ENCODE peak calls at places on chromosomes 2 and 18, in seven cellular contexts. One of them, this sample, is unnamed.
A peak's percentile ranks its signal among the peaks of the same experiment; 100 is the strongest.

GRCh38 chr2:214699236-214699635 is 110.2 kb downstream of the BARD1 start:
- DNase-seq in K562: no peak
- DNase-seq in GM12891: no peak
- DNase-seq in GM12878: no peak
- DNase-seq in H1: no peak
- DNase-seq in SK-N-SH: no peak
- DNase-seq in HepG2: no peak
- DNase-seq in this sample: no peak

GRCh38 chr2:84906108-84906899 is 848 bp downstream of the TMSB10 start:
- DNase-seq in SK-N-SH: peak; percentile 65
- DNase-seq in HepG2: no peak
- DNase-seq in GM12891: no peak
- DNase-seq in H1: no peak
- DNase-seq in K562: peak; percentile 44
- DNase-seq in GM12878: no peak
- DNase-seq in this sample: no peak

GRCh38 chr2:176814740-176815367 is 397.7 kb upstream of the HNRNPA3 start:
- DNase-seq in HepG2: peak; percentile 10
- DNase-seq in GM12891: no peak
- DNase-seq in GM12878: peak; percentile 8
- DNase-seq in K562: peak; percentile 48
- DNase-seq in SK-N-SH: peak; percentile 31
- DNase-seq in H1: no peak
- DNase-seq in this sample: no peak

GRCh38 chr2:135798762-135799161 is 38.2 kb downstream of the LCT start:
- DNase-seq in SK-N-SH: no peak
- DNase-seq in K562: no peak
- DNase-seq in H1: no peak
- DNase-seq in HepG2: no peak
- DNase-seq in GM12878: no peak
- DNase-seq in GM12891: no peak
- DNase-seq in this sample: no peak

GRCh38 chr18:36630917-36631316 is 197.9 kb downstream of the TPGS2 start:
- DNase-seq in GM12878: no peak
- DNase-seq in HepG2: no peak
- DNase-seq in H1: no peak
- DNase-seq in SK-N-SH: no peak
- DNase-seq in K562: no peak
- DNase-seq in GM12891: no peak
- DNase-seq in this sample: no peak

GRCh38 chr2:19009510-19009909 is 348.9 kb downstream of the OSR1 start:
- DNase-seq in SK-N-SH: no peak
- DNase-seq in K562: no peak
- DNase-seq in GM12878: no peak
- DNase-seq in GM12891: no peak
- DNase-seq in H1: no peak
- DNase-seq in HepG2: no peak
- DNase-seq in this sample: no peak

GRCh38 chr2:240205348-240205747 is 64.9 kb upstream of the OTOS start:
- DNase-seq in GM12891: no peak
- DNase-seq in SK-N-SH: no peak
- DNase-seq in H1: peak; percentile 54
- DNase-seq in GM12878: no peak
- DNase-seq in K562: no peak
- DNase-seq in HepG2: no peak
- DNase-seq in this sample: no peak

GRCh38 chr2:233714164-233714563 is 1.5 kb downstream of the UGT1A5 start:
- DNase-seq in H1: no peak
- DNase-seq in K562: no peak
- DNase-seq in SK-N-SH: no peak
- DNase-seq in GM12891: no peak
- DNase-seq in HepG2: no peak
- DNase-seq in GM12878: no peak
- DNase-seq in this sample: no peak

GRCh38 chr2:100832885-100833284 is 12.9 kb downstream of the NPAS2 start:
- DNase-seq in SK-N-SH: no peak
- DNase-seq in GM12891: no peak
- DNase-seq in K562: no peak
- DNase-seq in H1: no peak
- DNase-seq in HepG2: no peak
- DNase-seq in GM12878: no peak
- DNase-seq in this sample: no peak

GRCh38 chr2:79529636-79530035 is 16.8 kb downstream of the CTNNA2 start:
- DNase-seq in SK-N-SH: no peak
- DNase-seq in HepG2: no peak
- DNase-seq in H1: no peak
- DNase-seq in K562: no peak
- DNase-seq in GM12878: no peak
- DNase-seq in GM12891: no peak
- DNase-seq in this sample: no peak

GRCh38 chr2:8115451-8115850 is 566.4 kb upstream of the ID2 start:
- DNase-seq in H1: no peak
- DNase-seq in SK-N-SH: no peak
- DNase-seq in K562: no peak
- DNase-seq in GM12891: no peak
- DNase-seq in HepG2: no peak
- DNase-seq in GM12878: no peak
- DNase-seq in this sample: no peak

GRCh38 chr2:11757101-11757500 is 10.7 kb downstream of the LPIN1 start:
- DNase-seq in GM12878: no peak
- DNase-seq in K562: no peak
- DNase-seq in HepG2: no peak
- DNase-seq in GM12891: no peak
- DNase-seq in SK-N-SH: no peak
- DNase-seq in H1: no peak
- DNase-seq in this sample: no peak

GRCh38 chr18:9135081-9135911 is 1.3 kb upstream of the ANKRD12 start:
- DNase-seq in K562: no peak
- DNase-seq in GM12891: no peak
- DNase-seq in GM12878: no peak
- DNase-seq in SK-N-SH: no peak
- DNase-seq in HepG2: no peak
- DNase-seq in H1: no peak
- DNase-seq in this sample: no peak
- TF ChIP-seq TAF1 in K562: no peak
- TF ChIP-seq TAF1 in GM12891: no peak
- TF ChIP-seq TAF1 in GM12878: no peak
- TF ChIP-seq TAF1 in SK-N-SH: no peak
- TF ChIP-seq TAF1 in HepG2: no peak
- TF ChIP-seq TAF1 in H1: no peak
- TF ChIP-seq TAF1 in this sample: no peak

GRCh38 chr2:235411905-235412304 is 81.9 kb upstream of the AGAP1 start:
- DNase-seq in SK-N-SH: no peak
- DNase-seq in HepG2: no peak
- DNase-seq in K562: no peak
- DNase-seq in H1: no peak
- DNase-seq in GM12878: no peak
- DNase-seq in GM12891: no peak
- DNase-seq in this sample: no peak

GRCh38 chr2:235414422-235414821 is 79.4 kb upstream of the AGAP1 start:
- DNase-seq in H1: no peak
- DNase-seq in GM12891: no peak
- DNase-seq in K562: no peak
- DNase-seq in GM12878: no peak
- DNase-seq in HepG2: no peak
- DNase-seq in SK-N-SH: no peak
- DNase-seq in this sample: no peak

GRCh38 chr2:235416816-235417499 is 76.9 kb upstream of the AGAP1 start:
- DNase-seq in HepG2: peak; percentile 43
- DNase-seq in GM12878: no peak
- DNase-seq in GM12891: no peak
- DNase-seq in H1: no peak
- DNase-seq in SK-N-SH: no peak
- DNase-seq in K562: no peak
- DNase-seq in this sample: no peak

GRCh38 chr2:235418918-235419317 is 74.9 kb upstream of the AGAP1 start:
- DNase-seq in H1: no peak
- DNase-seq in SK-N-SH: no peak
- DNase-seq in GM12891: no peak
- DNase-seq in K562: no peak
- DNase-seq in HepG2: no peak
- DNase-seq in GM12878: no peak
- DNase-seq in this sample: no peak

DNA sequence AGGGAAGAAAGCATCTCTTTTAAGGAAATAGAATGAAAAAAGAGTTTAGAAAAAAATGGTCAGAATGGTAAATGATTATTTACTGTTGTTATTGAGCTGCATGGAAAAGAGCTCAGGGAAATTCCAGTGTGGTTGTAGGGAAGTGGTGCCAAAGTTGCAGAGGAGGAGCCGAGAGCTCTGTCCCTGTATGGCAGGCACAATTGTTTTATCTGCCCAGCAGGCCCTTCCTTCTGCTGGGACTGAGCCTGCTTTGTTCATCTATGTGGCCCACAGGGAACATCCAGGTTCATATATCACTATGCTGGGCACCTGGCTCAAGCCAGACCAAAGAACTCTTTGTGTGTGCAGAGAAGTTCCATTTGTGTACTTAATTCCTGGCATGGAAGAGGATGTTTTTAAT is 80.8 kb upstream of the AGAP1 start:
- DNase-seq in SK-N-SH: no peak
- DNase-seq in HepG2: no peak
- DNase-seq in K562: no peak
- DNase-seq in GM12878: no peak
- DNase-seq in H1: no peak
- DNase-seq in GM12891: no peak
- DNase-seq in this sample: no peak
- TF ChIP-seq TAF1 in SK-N-SH: no peak
- TF ChIP-seq TAF1 in HepG2: no peak
- TF ChIP-seq TAF1 in K562: no peak
- TF ChIP-seq TAF1 in GM12878: no peak
- TF ChIP-seq TAF1 in H1: no peak
- TF ChIP-seq TAF1 in GM12891: no peak
- TF ChIP-seq TAF1 in this sample: no peak

GRCh38 chr2:69027060-69027459 is 14.1 kb downstream of the ANTXR1 start:
- DNase-seq in K562: no peak
- DNase-seq in GM12891: no peak
- DNase-seq in SK-N-SH: no peak
- DNase-seq in HepG2: no peak
- DNase-seq in H1: no peak
- DNase-seq in GM12878: no peak
- DNase-seq in this sample: no peak

GRCh38 chr2:69023236-69023635 is 10.3 kb downstream of the ANTXR1 start:
- DNase-seq in HepG2: no peak
- DNase-seq in GM12891: no peak
- DNase-seq in K562: no peak
- DNase-seq in GM12878: no peak
- DNase-seq in SK-N-SH: no peak
- DNase-seq in H1: no peak
- DNase-seq in this sample: no peak

GRCh38 chr2:69022548-69022947 is 9.6 kb downstream of the ANTXR1 start:
- DNase-seq in GM12878: no peak
- DNase-seq in K562: no peak
- DNase-seq in H1: no peak
- DNase-seq in SK-N-SH: no peak
- DNase-seq in HepG2: no peak
- DNase-seq in GM12891: no peak
- DNase-seq in this sample: no peak

GRCh38 chr2:69026638-69027037 is 13.7 kb downstream of the ANTXR1 start:
- DNase-seq in GM12891: no peak
- DNase-seq in K562: no peak
- DNase-seq in SK-N-SH: no peak
- DNase-seq in GM12878: no peak
- DNase-seq in H1: no peak
- DNase-seq in HepG2: no peak
- DNase-seq in this sample: no peak

DNA sequence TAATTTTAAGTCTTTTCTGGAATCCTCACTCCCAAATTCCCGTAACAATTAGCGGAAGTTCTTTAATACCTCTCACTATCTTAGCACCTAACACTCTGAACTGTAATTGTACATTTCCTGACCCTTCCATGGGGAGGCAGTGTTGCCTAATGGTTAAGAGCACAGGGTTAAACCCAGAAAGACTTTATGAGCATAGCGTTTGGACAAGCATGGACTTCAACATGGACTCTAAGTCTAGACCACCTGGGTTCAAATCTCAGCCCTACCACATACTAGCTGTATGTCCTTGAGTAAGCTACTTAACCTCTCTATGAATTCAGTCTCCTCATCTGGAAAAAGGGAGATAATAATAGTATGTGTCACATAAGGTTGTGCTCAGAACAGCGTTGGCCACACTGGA is 13.0 kb downstream of the ANTXR1 start:
- DNase-seq in HepG2: peak; percentile 78
- DNase-seq in K562: peak; percentile 51
- DNase-seq in H1: peak; percentile 66
- DNase-seq in SK-N-SH: no peak
- DNase-seq in GM12891: no peak
- DNase-seq in GM12878: peak; percentile 3
- DNase-seq in this sample: no peak
- TF ChIP-seq TAF1 in HepG2: no peak
- TF ChIP-seq TAF1 in K562: no peak
- TF ChIP-seq TAF1 in H1: no peak
- TF ChIP-seq TAF1 in SK-N-SH: no peak
- TF ChIP-seq TAF1 in GM12891: no peak
- TF ChIP-seq TAF1 in GM12878: no peak
- TF ChIP-seq TAF1 in this sample: no peak

GRCh38 chr2:236684534-236685256 is 115.1 kb downstream of the ACKR3 start:
- DNase-seq in H1: peak; percentile 57
- DNase-seq in GM12878: no peak
- DNase-seq in GM12891: no peak
- DNase-seq in K562: no peak
- DNase-seq in HepG2: no peak
- DNase-seq in SK-N-SH: no peak
- DNase-seq in this sample: no peak

GRCh38 chr2:236685979-236686520 is 116.4 kb downstream of the ACKR3 start:
- DNase-seq in HepG2: no peak
- DNase-seq in K562: no peak
- DNase-seq in GM12878: no peak
- DNase-seq in GM12891: no peak
- DNase-seq in H1: no peak
- DNase-seq in SK-N-SH: no peak
- DNase-seq in this sample: no peak

GRCh38 chr2:236687296-236687955 is 117.8 kb downstream of the ACKR3 start:
- DNase-seq in K562: no peak
- DNase-seq in GM12891: no peak
- DNase-seq in H1: no peak
- DNase-seq in HepG2: no peak
- DNase-seq in SK-N-SH: no peak
- DNase-seq in GM12878: no peak
- DNase-seq in this sample: no peak

GRCh38 chr2:236682651-236683422 is 113.2 kb downstream of the ACKR3 start:
- DNase-seq in K562: no peak
- DNase-seq in GM12878: no peak
- DNase-seq in HepG2: no peak
- DNase-seq in H1: no peak
- DNase-seq in GM12891: no peak
- DNase-seq in SK-N-SH: no peak
- DNase-seq in this sample: no peak

DNA sequence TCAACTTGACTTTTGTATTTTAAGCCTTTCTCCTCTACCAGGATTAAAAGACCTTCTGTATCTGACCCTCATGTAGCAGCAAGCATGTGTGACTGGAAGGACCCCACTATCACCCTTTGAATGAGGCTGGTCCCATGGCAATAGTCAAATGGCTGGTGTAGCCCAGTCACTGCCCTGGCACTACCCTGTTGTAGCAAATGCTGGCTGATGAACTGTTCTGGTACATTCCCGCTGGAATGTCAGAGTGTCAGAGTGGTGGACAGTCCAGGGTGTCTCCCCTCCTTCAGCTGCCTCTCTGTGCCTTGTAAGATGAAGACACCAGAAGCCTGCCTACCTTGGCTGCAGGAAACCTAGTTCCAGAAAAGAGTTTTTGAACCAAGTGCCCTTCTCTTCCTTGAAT is 115.7 kb downstream of the ACKR3 start:
- DNase-seq in HepG2: no peak
- DNase-seq in SK-N-SH: no peak
- DNase-seq in GM12891: no peak
- DNase-seq in H1: no peak
- DNase-seq in K562: no peak
- DNase-seq in GM12878: no peak
- DNase-seq in this sample: no peak
- TF ChIP-seq TAF1 in HepG2: no peak
- TF ChIP-seq TAF1 in SK-N-SH: no peak
- TF ChIP-seq TAF1 in GM12891: no peak
- TF ChIP-seq TAF1 in H1: no peak
- TF ChIP-seq TAF1 in K562: no peak
- TF ChIP-seq TAF1 in GM12878: no peak
- TF ChIP-seq TAF1 in this sample: no peak